ENCODE peak calls at places on chromosomes 13 and 19, in six cellular contexts. O is BE2C; U is mammary epithelial cell; T is AG04450; B is CD8-positive, alpha-beta T cell; F is BJ. K is an unnamed sample.

GRCh38 chr13:98576963-98577822 is at the start of gene STK24:
- DNase-seq in O (peak; percentile 81), U (peak; percentile 66), T (peak; percentile 43), B (peak; percentile 76), F (no peak), K (peak; percentile 96)

GRCh38 chr13:96796234-96796633 is 198.0 kb downstream of the OXGR1 start:
- DNase-seq in O (no peak), U (no peak), T (no peak), B (no peak), F (no peak), K (no peak)

GRCh38 chr19:13899393-13899792 is 6.5 kb downstream of the BRME1 start:
- DNase-seq in O (no peak), U (no peak), T (no peak), B (no peak), F (no peak), K (no peak)

GRCh38 chr19:632228-633067 is 889 bp downstream of the POLRMT start:
- DNase-seq in O (peak; percentile 66), U (peak; percentile 47), T (no peak), B (peak; percentile 53), F (no peak), K (peak; percentile 93)

GRCh38 chr13:45195421-45195820 is 5.4 kb downstream of the KCTD4 start:
- DNase-seq in O (no peak), U (no peak), T (no peak), B (no peak), F (no peak), K (no peak)

GRCh38 chr13:100753391-100753790 is 78.8 kb upstream of the TMTC4 start:
- DNase-seq in O (no peak), U (no peak), T (no peak), B (no peak), F (no peak), K (no peak)

GRCh38 chr13:24223341-24224231 is 63.1 kb downstream of the SPATA13 start:
- DNase-seq in O (no peak), U (no peak), T (no peak), B (no peak), F (no peak), K (no peak)

GRCh38 chr13:74114202-74114601 is 20.0 kb downstream of the KLF12 start:
- DNase-seq in O (no peak), U (peak; percentile 9), T (no peak), B (no peak), F (no peak), K (no peak)

GRCh38 chr13:30022796-30023195 is 172.4 kb upstream of the UBL3 start:
- DNase-seq in O (no peak), U (no peak), T (no peak), B (no peak), F (no peak), K (no peak)

GRCh38 chr13:39302855-39303254 is 264.6 kb downstream of the NHLRC3 start:
- DNase-seq in O (no peak), U (no peak), T (no peak), B (no peak), F (no peak), K (no peak)

GRCh38 chr13:39296193-39296592 is 257.9 kb downstream of the NHLRC3 start:
- DNase-seq in O (no peak), U (no peak), T (no peak), B (no peak), F (no peak), K (no peak)

GRCh38 chr13:39297023-39297422 is 258.8 kb downstream of the NHLRC3 start:
- DNase-seq in O (no peak), U (no peak), T (no peak), B (no peak), F (no peak), K (no peak)

DNA sequence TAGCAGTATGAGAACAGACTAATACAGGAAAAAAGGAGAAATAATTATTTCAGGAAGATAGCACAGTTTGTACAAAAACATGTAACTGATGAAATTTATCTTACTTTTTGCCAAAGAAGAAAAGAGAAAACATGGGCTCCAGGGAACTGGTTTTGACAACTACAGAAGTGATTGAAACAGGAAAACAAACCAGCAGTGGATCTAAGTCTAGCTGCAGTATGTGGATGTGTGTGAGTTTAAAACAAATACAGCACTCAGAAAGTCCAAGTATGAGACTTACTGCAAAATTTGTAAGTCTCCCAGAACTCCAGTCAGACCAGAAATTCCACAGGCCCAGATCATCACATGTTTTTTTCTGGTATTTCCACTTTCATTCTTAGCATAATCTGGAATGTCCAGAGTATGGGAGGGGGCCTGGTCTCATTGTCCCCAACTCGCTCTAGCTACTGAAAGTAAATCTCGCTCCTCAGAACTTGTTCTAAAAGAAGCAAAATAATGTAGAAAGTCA is 259.5 kb downstream of the NHLRC3 start:
- DNase-seq in O (no peak), U (no peak), T (no peak), B (no peak), F (no peak), K (no peak)
- H3K4me3 ChIP-seq in O (no peak overlapping the region), U (no peak overlapping the region), T (no peak overlapping the region), B (no peak overlapping the region), F (no peak overlapping the region), K (no peak overlapping the region)

GRCh38 chr19:30225615-30226463 is 146.3 kb upstream of the ZNF536 start:
- DNase-seq in O (peak; percentile 49), U (no peak), T (no peak), B (no peak), F (no peak), K (peak; percentile 80)
- H3K4me3 ChIP-seq in O (peak overlapping the region; percentile 80), U (no peak overlapping the region), T (no peak overlapping the region), B (no peak overlapping the region), F (peak overlapping the region; percentile 57), K (peak overlapping the region; percentile 40)

GRCh38 chr19:53504903-53505302 is 33.0 kb upstream of the ZNF331 start:
- DNase-seq in O (no peak), U (no peak), T (no peak), B (no peak), F (no peak), K (no peak)
- H3K4me3 ChIP-seq in O (peak overlapping the region; percentile 39), U (no peak overlapping the region), T (peak overlapping the region; percentile 35), B (no peak overlapping the region), F (no peak overlapping the region), K (no peak overlapping the region)

GRCh38 chr13:110116072-110116487 is 190.9 kb downstream of the COL4A1 start:
- DNase-seq in O (peak; percentile 70), U (no peak), T (no peak), B (peak; percentile 58), F (no peak), K (peak; percentile 94)
- H3K4me3 ChIP-seq in O (no peak overlapping the region), U (no peak overlapping the region), T (no peak overlapping the region), B (no peak overlapping the region), F (no peak overlapping the region), K (no peak overlapping the region)

GRCh38 chr19:39030854-39031367 is 1.4 kb downstream of the FBXO27 start:
- DNase-seq in O (no peak), U (no peak), T (no peak), B (no peak), F (no peak), K (no peak)

GRCh38 chr19:39031368-39032163 is 783 bp downstream of the FBXO27 start:
- DNase-seq in O (peak; percentile 92), U (peak; percentile 96), T (no peak), B (peak; percentile 78), F (peak; percentile 18), K (peak; percentile 99)

GRCh38 chr19:39037194-39037593 is 4.8 kb upstream of the FBXO27 start:
- DNase-seq in O (no peak), U (no peak), T (no peak), B (no peak), F (no peak), K (no peak)

GRCh38 chr19:39038098-39038497 is 5.7 kb upstream of the FBXO27 start:
- DNase-seq in O (peak; percentile 63), U (peak; percentile 49), T (no peak), B (no peak), F (no peak), K (peak; percentile 77)

GRCh38 chr19:39032164-39032918 is at the start of gene FBXO27:
- DNase-seq in O (no peak), U (no peak), T (no peak), B (no peak), F (no peak), K (peak; percentile 92)
- H3K4me3 ChIP-seq in O (peak within 1 kb of the TSS; percentile 49), U (peak within 1 kb of the TSS; percentile 77), T (peak within 1 kb of the TSS; percentile 60), B (peak within 1 kb of the TSS; percentile 62), F (peak within 1 kb of the TSS; percentile 69), K (peak within 1 kb of the TSS; percentile 77)

GRCh38 chr13:48233886-48234488 is 981 bp downstream of the ITM2B start:
- DNase-seq in O (no peak), U (no peak), T (no peak), B (no peak), F (no peak), K (peak; percentile 13)

GRCh38 chr13:48236528-48237353 is 3.7 kb downstream of the ITM2B start:
- DNase-seq in O (no peak), U (peak; percentile 27), T (no peak), B (no peak), F (no peak), K (no peak)

GRCh38 chr13:48234652-48235099 is 1.7 kb downstream of the ITM2B start:
- DNase-seq in O (no peak), U (no peak), T (no peak), B (no peak), F (no peak), K (no peak)

GRCh38 chr13:48235814-48236135 is 2.8 kb downstream of the ITM2B start:
- DNase-seq in O (no peak), U (no peak), T (no peak), B (no peak), F (no peak), K (no peak)

DNA sequence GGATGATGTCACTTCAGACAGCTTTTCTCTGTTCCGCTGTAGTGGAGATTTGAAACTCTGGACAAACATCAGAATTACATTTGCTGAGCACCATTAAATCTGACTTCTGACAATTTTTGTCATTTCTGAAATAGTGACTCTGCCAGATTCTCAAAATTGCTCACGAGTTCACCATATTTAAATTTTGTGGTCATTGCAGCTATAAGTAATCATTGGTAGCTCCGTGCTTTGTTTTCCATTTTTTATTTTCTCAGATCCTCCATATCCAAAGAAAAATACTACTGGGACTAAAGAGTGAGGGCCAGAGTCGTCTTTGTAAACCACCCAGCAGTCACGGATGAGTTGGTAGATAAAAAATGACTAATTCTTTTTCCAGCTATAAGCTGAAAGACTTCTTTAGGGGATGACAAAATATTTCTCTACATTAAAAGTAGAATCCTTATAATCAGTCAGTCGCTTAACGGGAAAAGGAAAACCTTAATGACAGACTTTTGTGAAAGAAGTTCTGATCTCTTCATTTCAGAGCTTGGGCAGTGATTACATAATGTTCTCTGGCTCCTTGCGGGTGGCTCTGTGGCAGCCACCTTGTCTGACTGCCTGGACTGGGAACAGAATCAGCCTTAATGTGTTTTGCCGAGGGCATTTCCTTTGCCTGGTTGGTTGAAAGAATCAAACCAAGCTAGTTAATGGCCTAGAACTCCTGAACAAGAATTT is 2.3 kb downstream of the ITM2B start:
- DNase-seq in O (peak; percentile 85), U (peak; percentile 62), T (no peak), B (no peak), F (no peak), K (peak; percentile 21)
- H3K4me3 ChIP-seq in O (peak overlapping the region; percentile 75), U (peak overlapping the region; percentile 89), T (peak overlapping the region; percentile 98), B (peak overlapping the region; percentile 98), F (peak overlapping the region; percentile 54), K (peak overlapping the region; percentile 24)

GRCh38 chr19:54572696-54573311 is 786 bp upstream of the LILRA2 start:
- DNase-seq in O (no peak), U (no peak), T (no peak), B (no peak), F (no peak), K (no peak)
- H3K4me3 ChIP-seq in O (no peak overlapping the region), U (no peak overlapping the region), T (no peak overlapping the region), B (no peak overlapping the region), F (no peak overlapping the region), K (no peak overlapping the region)

K was measured in H7.